ENCODE peak calls at places on chromosomes 16 and 17, in six cellular contexts. U, P, X, A, G and T are unnamed samples.

GRCh38 chr16:86783626-86784266 is 205.4 kb downstream of the FOXL1 start:
- DNase-seq in U (no peak), P (no peak), X (no peak), A (no peak), G (no peak), T (no peak)

GRCh38 chr17:39069114-39069756 is 82.2 kb downstream of the PLXDC1 start:
- DNase-seq in U (no peak), P (no peak), X (no peak), A (no peak), G (no peak), T (no peak)

GRCh38 chr17:41962768-41963434 is 3.7 kb upstream of the CNP start:
- DNase-seq in U (peak; percentile 26), P (peak; percentile 66), X (peak; percentile 90), A (peak; percentile 52), G (peak; percentile 57), T (peak; percentile 65)

GRCh38 chr17:21513012-21513570 is 136.9 kb downstream of the KCNJ12 start:
- DNase-seq in U (peak; percentile 46), P (peak; percentile 63), X (peak; percentile 84), A (peak; percentile 51), G (peak; percentile 52), T (peak; percentile 57)

GRCh38 chr17:76254275-76254674 is 10.9 kb upstream of the UBALD2 start:
- DNase-seq in U (no peak), P (no peak), X (no peak), A (no peak), G (no peak), T (no peak)

GRCh38 chr16:85527767-85528297 is 85.3 kb upstream of the GSE1 start:
- DNase-seq in U (no peak), P (no peak), X (no peak), A (no peak), G (no peak), T (no peak)

GRCh38 chr17:30449480-30449879 is 27.7 kb upstream of the GOSR1 start:
- DNase-seq in U (no peak), P (no peak), X (no peak), A (no peak), G (no peak), T (no peak)

GRCh38 chr17:42946812-42947211 is 17.4 kb downstream of the AARSD1 start:
- DNase-seq in U (no peak), P (no peak), X (no peak), A (no peak), G (no peak), T (no peak)

GRCh38 chr16:11677959-11678881 is 10.0 kb downstream of the SNN start:
- DNase-seq in U (no peak), P (no peak), X (no peak), A (no peak), G (no peak), T (no peak)